ENCODE peak calls at places on chromosomes 6 and 20, in seven cellular contexts. One of them, this sample, is unnamed.

GRCh38 chr6:14128017-14128416 is 10.4 kb downstream of the CD83 start:
- DNase-seq in fibroblast of gingiva: no peak
- DNase-seq in NCI-H510A treated with DMSO at 0.1 percent for 48 hours: no peak
- DNase-seq in HuH-7: no peak
- DNase-seq in Daoy: no peak
- DNase-seq in naive thymus-derived CD8-positive, alpha-beta T cell: no peak
- DNase-seq in activated naive CD4-positive, alpha-beta T cell treated with anti-CD3 and anti-CD28 coated beads for 36 hours: no peak
- DNase-seq in this sample: no peak

GRCh38 chr6:125471703-125472102 is 169.9 kb upstream of the HDDC2 start:
- DNase-seq in activated naive CD4-positive, alpha-beta T cell treated with anti-CD3 and anti-CD28 coated beads for 36 hours: no peak
- DNase-seq in HuH-7: no peak
- DNase-seq in fibroblast of gingiva: no peak
- DNase-seq in naive thymus-derived CD8-positive, alpha-beta T cell: no peak
- DNase-seq in Daoy: no peak
- DNase-seq in NCI-H510A treated with DMSO at 0.1 percent for 48 hours: no peak
- DNase-seq in this sample: no peak

GRCh38 chr6:98716341-98716740 is 118.0 kb upstream of the POU3F2 start:
- DNase-seq in NCI-H510A treated with DMSO at 0.1 percent for 48 hours: peak
- DNase-seq in fibroblast of gingiva: no peak
- DNase-seq in Daoy: peak
- DNase-seq in naive thymus-derived CD8-positive, alpha-beta T cell: no peak
- DNase-seq in activated naive CD4-positive, alpha-beta T cell treated with anti-CD3 and anti-CD28 coated beads for 36 hours: no peak
- DNase-seq in HuH-7: no peak
- DNase-seq in this sample: no peak

GRCh38 chr6:22271044-22271443 is 25.8 kb downstream of the PRL start:
- DNase-seq in fibroblast of gingiva: no peak
- DNase-seq in Daoy: no peak
- DNase-seq in activated naive CD4-positive, alpha-beta T cell treated with anti-CD3 and anti-CD28 coated beads for 36 hours: no peak
- DNase-seq in NCI-H510A treated with DMSO at 0.1 percent for 48 hours: no peak
- DNase-seq in naive thymus-derived CD8-positive, alpha-beta T cell: no peak
- DNase-seq in HuH-7: no peak
- DNase-seq in this sample: no peak

GRCh38 chr6:170043881-170044790 is 246.7 kb downstream of the DLL1 start:
- DNase-seq in activated naive CD4-positive, alpha-beta T cell treated with anti-CD3 and anti-CD28 coated beads for 36 hours: no peak
- DNase-seq in fibroblast of gingiva: no peak
- DNase-seq in Daoy: no peak
- DNase-seq in NCI-H510A treated with DMSO at 0.1 percent for 48 hours: no peak
- DNase-seq in HuH-7: no peak
- DNase-seq in naive thymus-derived CD8-positive, alpha-beta T cell: no peak
- DNase-seq in this sample: no peak

GRCh38 chr6:111803384-111803783 is 69.9 kb downstream of the FYN start:
- DNase-seq in HuH-7: no peak
- DNase-seq in naive thymus-derived CD8-positive, alpha-beta T cell: no peak
- DNase-seq in Daoy: no peak
- DNase-seq in NCI-H510A treated with DMSO at 0.1 percent for 48 hours: no peak
- DNase-seq in fibroblast of gingiva: no peak
- DNase-seq in activated naive CD4-positive, alpha-beta T cell treated with anti-CD3 and anti-CD28 coated beads for 36 hours: peak
- DNase-seq in this sample: no peak

GRCh38 chr6:28496099-28496779 is 19.4 kb downstream of the GPX6 start:
- DNase-seq in HuH-7: no peak
- DNase-seq in naive thymus-derived CD8-positive, alpha-beta T cell: no peak
- DNase-seq in Daoy: no peak
- DNase-seq in activated naive CD4-positive, alpha-beta T cell treated with anti-CD3 and anti-CD28 coated beads for 36 hours: no peak
- DNase-seq in NCI-H510A treated with DMSO at 0.1 percent for 48 hours: no peak
- DNase-seq in fibroblast of gingiva: no peak
- DNase-seq in this sample: no peak

GRCh38 chr20:21515300-21516179 is 1.7 kb upstream of the NKX2-2 start:
- DNase-seq in Daoy: peak
- DNase-seq in NCI-H510A treated with DMSO at 0.1 percent for 48 hours: no peak
- DNase-seq in naive thymus-derived CD8-positive, alpha-beta T cell: no peak
- DNase-seq in fibroblast of gingiva: no peak
- DNase-seq in HuH-7: no peak
- DNase-seq in activated naive CD4-positive, alpha-beta T cell treated with anti-CD3 and anti-CD28 coated beads for 36 hours: no peak
- DNase-seq in this sample: no peak

GRCh38 chr6:151322570-151322969 is 68.8 kb downstream of the ZBTB2 start:
- DNase-seq in fibroblast of gingiva: no peak
- DNase-seq in NCI-H510A treated with DMSO at 0.1 percent for 48 hours: no peak
- DNase-seq in naive thymus-derived CD8-positive, alpha-beta T cell: no peak
- DNase-seq in Daoy: no peak
- DNase-seq in activated naive CD4-positive, alpha-beta T cell treated with anti-CD3 and anti-CD28 coated beads for 36 hours: no peak
- DNase-seq in HuH-7: peak
- DNase-seq in this sample: no peak

GRCh38 chr6:41056768-41057490 is 3.9 kb downstream of the APOBEC2 start:
- DNase-seq in Daoy: no peak
- DNase-seq in fibroblast of gingiva: no peak
- DNase-seq in HuH-7: no peak
- DNase-seq in NCI-H510A treated with DMSO at 0.1 percent for 48 hours: no peak
- DNase-seq in activated naive CD4-positive, alpha-beta T cell treated with anti-CD3 and anti-CD28 coated beads for 36 hours: no peak
- DNase-seq in naive thymus-derived CD8-positive, alpha-beta T cell: no peak
- DNase-seq in this sample: no peak

GRCh38 chr6:106547053-106547414 is 82.3 kb downstream of the RTN4IP1 start:
- DNase-seq in activated naive CD4-positive, alpha-beta T cell treated with anti-CD3 and anti-CD28 coated beads for 36 hours: no peak
- DNase-seq in HuH-7: no peak
- DNase-seq in fibroblast of gingiva: no peak
- DNase-seq in Daoy: no peak
- DNase-seq in naive thymus-derived CD8-positive, alpha-beta T cell: no peak
- DNase-seq in NCI-H510A treated with DMSO at 0.1 percent for 48 hours: no peak
- DNase-seq in this sample: peak

GRCh38 chr20:48180637-48181036 is 395.4 kb upstream of the SULF2 start:
- DNase-seq in activated naive CD4-positive, alpha-beta T cell treated with anti-CD3 and anti-CD28 coated beads for 36 hours: no peak
- DNase-seq in naive thymus-derived CD8-positive, alpha-beta T cell: no peak
- DNase-seq in Daoy: no peak
- DNase-seq in HuH-7: no peak
- DNase-seq in fibroblast of gingiva: no peak
- DNase-seq in NCI-H510A treated with DMSO at 0.1 percent for 48 hours: no peak
- DNase-seq in this sample: no peak

GRCh38 chr20:11473971-11474370 is 443.7 kb upstream of the BTBD3 start:
- DNase-seq in naive thymus-derived CD8-positive, alpha-beta T cell: no peak
- DNase-seq in NCI-H510A treated with DMSO at 0.1 percent for 48 hours: no peak
- DNase-seq in Daoy: no peak
- DNase-seq in activated naive CD4-positive, alpha-beta T cell treated with anti-CD3 and anti-CD28 coated beads for 36 hours: no peak
- DNase-seq in HuH-7: no peak
- DNase-seq in fibroblast of gingiva: no peak
- DNase-seq in this sample: no peak

GRCh38 chr6:19999319-20000191 is 162.4 kb downstream of the ID4 start:
- DNase-seq in naive thymus-derived CD8-positive, alpha-beta T cell: no peak
- DNase-seq in NCI-H510A treated with DMSO at 0.1 percent for 48 hours: no peak
- DNase-seq in activated naive CD4-positive, alpha-beta T cell treated with anti-CD3 and anti-CD28 coated beads for 36 hours: peak
- DNase-seq in HuH-7: no peak
- DNase-seq in fibroblast of gingiva: no peak
- DNase-seq in Daoy: peak
- DNase-seq in this sample: peak

GRCh38 chr6:93896081-93896480 is 476.7 kb upstream of the EPHA7 start:
- DNase-seq in Daoy: no peak
- DNase-seq in naive thymus-derived CD8-positive, alpha-beta T cell: no peak
- DNase-seq in fibroblast of gingiva: no peak
- DNase-seq in activated naive CD4-positive, alpha-beta T cell treated with anti-CD3 and anti-CD28 coated beads for 36 hours: no peak
- DNase-seq in HuH-7: no peak
- DNase-seq in NCI-H510A treated with DMSO at 0.1 percent for 48 hours: no peak
- DNase-seq in this sample: no peak

GRCh38 chr20:58794510-58795180 is 56.1 kb downstream of the GNAS-AS1 start:
- DNase-seq in fibroblast of gingiva: no peak
- DNase-seq in NCI-H510A treated with DMSO at 0.1 percent for 48 hours: no peak
- DNase-seq in activated naive CD4-positive, alpha-beta T cell treated with anti-CD3 and anti-CD28 coated beads for 36 hours: no peak
- DNase-seq in naive thymus-derived CD8-positive, alpha-beta T cell: no peak
- DNase-seq in Daoy: no peak
- DNase-seq in HuH-7: no peak
- DNase-seq in this sample: no peak

GRCh38 chr6:18308070-18308735 is 43.9 kb upstream of the DEK start:
- DNase-seq in HuH-7: no peak
- DNase-seq in Daoy: no peak
- DNase-seq in activated naive CD4-positive, alpha-beta T cell treated with anti-CD3 and anti-CD28 coated beads for 36 hours: no peak
- DNase-seq in fibroblast of gingiva: peak
- DNase-seq in NCI-H510A treated with DMSO at 0.1 percent for 48 hours: no peak
- DNase-seq in naive thymus-derived CD8-positive, alpha-beta T cell: no peak
- DNase-seq in this sample: no peak

GRCh38 chr6:37042139-37042538 is 36.7 kb downstream of the FGD2 start:
- DNase-seq in activated naive CD4-positive, alpha-beta T cell treated with anti-CD3 and anti-CD28 coated beads for 36 hours: no peak
- DNase-seq in fibroblast of gingiva: no peak
- DNase-seq in naive thymus-derived CD8-positive, alpha-beta T cell: no peak
- DNase-seq in Daoy: no peak
- DNase-seq in HuH-7: no peak
- DNase-seq in NCI-H510A treated with DMSO at 0.1 percent for 48 hours: no peak
- DNase-seq in this sample: peak

GRCh38 chr6:157861814-157862213 is 38.8 kb downstream of the SNX9 start:
- DNase-seq in naive thymus-derived CD8-positive, alpha-beta T cell: no peak
- DNase-seq in HuH-7: no peak
- DNase-seq in Daoy: peak
- DNase-seq in activated naive CD4-positive, alpha-beta T cell treated with anti-CD3 and anti-CD28 coated beads for 36 hours: no peak
- DNase-seq in NCI-H510A treated with DMSO at 0.1 percent for 48 hours: no peak
- DNase-seq in fibroblast of gingiva: peak
- DNase-seq in this sample: peak

GRCh38 chr6:131083687-131084086 is 20.6 kb upstream of the EPB41L2 start:
- DNase-seq in HuH-7: no peak
- DNase-seq in NCI-H510A treated with DMSO at 0.1 percent for 48 hours: no peak
- DNase-seq in Daoy: no peak
- DNase-seq in activated naive CD4-positive, alpha-beta T cell treated with anti-CD3 and anti-CD28 coated beads for 36 hours: no peak
- DNase-seq in naive thymus-derived CD8-positive, alpha-beta T cell: no peak
- DNase-seq in fibroblast of gingiva: no peak
- DNase-seq in this sample: no peak

GRCh38 chr20:43584448-43585138 is 6.1 kb upstream of the IFT52 start:
- DNase-seq in activated naive CD4-positive, alpha-beta T cell treated with anti-CD3 and anti-CD28 coated beads for 36 hours: no peak
- DNase-seq in naive thymus-derived CD8-positive, alpha-beta T cell: no peak
- DNase-seq in NCI-H510A treated with DMSO at 0.1 percent for 48 hours: no peak
- DNase-seq in fibroblast of gingiva: peak
- DNase-seq in Daoy: no peak
- DNase-seq in HuH-7: no peak
- DNase-seq in this sample: no peak

GRCh38 chr20:44678247-44678646 is 26.7 kb upstream of the ADA start:
- DNase-seq in fibroblast of gingiva: no peak
- DNase-seq in naive thymus-derived CD8-positive, alpha-beta T cell: no peak
- DNase-seq in HuH-7: no peak
- DNase-seq in activated naive CD4-positive, alpha-beta T cell treated with anti-CD3 and anti-CD28 coated beads for 36 hours: no peak
- DNase-seq in Daoy: no peak
- DNase-seq in NCI-H510A treated with DMSO at 0.1 percent for 48 hours: peak
- DNase-seq in this sample: peak

GRCh38 chr20:46348972-46349741 is 40.9 kb upstream of the CDH22 start:
- DNase-seq in HuH-7: peak
- DNase-seq in naive thymus-derived CD8-positive, alpha-beta T cell: peak
- DNase-seq in Daoy: peak
- DNase-seq in NCI-H510A treated with DMSO at 0.1 percent for 48 hours: peak
- DNase-seq in fibroblast of gingiva: peak
- DNase-seq in activated naive CD4-positive, alpha-beta T cell treated with anti-CD3 and anti-CD28 coated beads for 36 hours: peak
- DNase-seq in this sample: peak

GRCh38 chr6:44464527-44465310 is 77.2 kb downstream of the CDC5L start:
- DNase-seq in HuH-7: no peak
- DNase-seq in fibroblast of gingiva: peak
- DNase-seq in activated naive CD4-positive, alpha-beta T cell treated with anti-CD3 and anti-CD28 coated beads for 36 hours: no peak
- DNase-seq in Daoy: no peak
- DNase-seq in naive thymus-derived CD8-positive, alpha-beta T cell: no peak
- DNase-seq in NCI-H510A treated with DMSO at 0.1 percent for 48 hours: no peak
- DNase-seq in this sample: no peak

GRCh38 chr6:166418691-166419143 is 36.0 kb upstream of the MPC1 start:
- DNase-seq in NCI-H510A treated with DMSO at 0.1 percent for 48 hours: no peak
- DNase-seq in fibroblast of gingiva: no peak
- DNase-seq in HuH-7: no peak
- DNase-seq in Daoy: no peak
- DNase-seq in activated naive CD4-positive, alpha-beta T cell treated with anti-CD3 and anti-CD28 coated beads for 36 hours: peak
- DNase-seq in naive thymus-derived CD8-positive, alpha-beta T cell: no peak
- DNase-seq in this sample: no peak

GRCh38 chr6:100022847-100023246 is 28.8 kb upstream of the MCHR2 start:
- DNase-seq in NCI-H510A treated with DMSO at 0.1 percent for 48 hours: no peak
- DNase-seq in HuH-7: no peak
- DNase-seq in naive thymus-derived CD8-positive, alpha-beta T cell: no peak
- DNase-seq in activated naive CD4-positive, alpha-beta T cell treated with anti-CD3 and anti-CD28 coated beads for 36 hours: no peak
- DNase-seq in Daoy: no peak
- DNase-seq in fibroblast of gingiva: no peak
- DNase-seq in this sample: no peak

GRCh38 chr20:4702562-4703280 is 19.0 kb upstream of the PRND start:
- DNase-seq in activated naive CD4-positive, alpha-beta T cell treated with anti-CD3 and anti-CD28 coated beads for 36 hours: no peak
- DNase-seq in HuH-7: no peak
- DNase-seq in naive thymus-derived CD8-positive, alpha-beta T cell: no peak
- DNase-seq in Daoy: no peak
- DNase-seq in NCI-H510A treated with DMSO at 0.1 percent for 48 hours: no peak
- DNase-seq in fibroblast of gingiva: no peak
- DNase-seq in this sample: no peak

GRCh38 chr20:22700387-22700786 is 116.0 kb upstream of the FOXA2 start:
- DNase-seq in NCI-H510A treated with DMSO at 0.1 percent for 48 hours: no peak
- DNase-seq in naive thymus-derived CD8-positive, alpha-beta T cell: no peak
- DNase-seq in HuH-7: no peak
- DNase-seq in activated naive CD4-positive, alpha-beta T cell treated with anti-CD3 and anti-CD28 coated beads for 36 hours: no peak
- DNase-seq in Daoy: peak
- DNase-seq in fibroblast of gingiva: peak
- DNase-seq in this sample: no peak

GRCh38 chr6:21245488-21245887 is 348.1 kb upstream of the SOX4 start:
- DNase-seq in NCI-H510A treated with DMSO at 0.1 percent for 48 hours: no peak
- DNase-seq in HuH-7: no peak
- DNase-seq in naive thymus-derived CD8-positive, alpha-beta T cell: no peak
- DNase-seq in activated naive CD4-positive, alpha-beta T cell treated with anti-CD3 and anti-CD28 coated beads for 36 hours: no peak
- DNase-seq in fibroblast of gingiva: no peak
- DNase-seq in Daoy: no peak
- DNase-seq in this sample: no peak